ENCODE peak calls at places on chromosomes 6 and 20, in ten cellular contexts. One of them, this sample, is unnamed.

GRCh38 chr20:35007413-35007812 is 51.7 kb downstream of the MYH7B start:
- DNase-seq in sciatic nerve: peak
- DNase-seq in OCI-LY7: no peak
- DNase-seq in kidney glomerular epithelial cell: no peak
- DNase-seq in mammary epithelial cell: no peak
- DNase-seq in left ventricle myocardium inferior: no peak
- DNase-seq in AG10803: no peak
- DNase-seq in stimulated activated CD8-positive, alpha-beta memory T cell treated with anti-CD3 and anti-CD28 coated beads, Interleukin-4, amount 100 ng/mL, for 4 hours: no peak
- DNase-seq in neural progenitor cell: no peak
- DNase-seq in iris pigment epithelial cell: no peak
- DNase-seq in this sample: no peak

GRCh38 chr20:38937978-38938473 is 11.8 kb downstream of the FAM83D start:
- DNase-seq in OCI-LY7: no peak
- DNase-seq in sciatic nerve: no peak
- DNase-seq in neural progenitor cell: no peak
- DNase-seq in mammary epithelial cell: no peak
- DNase-seq in stimulated activated CD8-positive, alpha-beta memory T cell treated with anti-CD3 and anti-CD28 coated beads, Interleukin-4, amount 100 ng/mL, for 4 hours: no peak
- DNase-seq in iris pigment epithelial cell: no peak
- DNase-seq in AG10803: no peak
- DNase-seq in kidney glomerular epithelial cell: no peak
- DNase-seq in left ventricle myocardium inferior: no peak
- DNase-seq in this sample: no peak

GRCh38 chr6:133899556-133899955 is 10.6 kb downstream of the TCF21 start:
- DNase-seq in kidney glomerular epithelial cell: no peak
- DNase-seq in iris pigment epithelial cell: no peak
- DNase-seq in sciatic nerve: no peak
- DNase-seq in neural progenitor cell: no peak
- DNase-seq in left ventricle myocardium inferior: no peak
- DNase-seq in mammary epithelial cell: peak
- DNase-seq in OCI-LY7: no peak
- DNase-seq in AG10803: peak
- DNase-seq in stimulated activated CD8-positive, alpha-beta memory T cell treated with anti-CD3 and anti-CD28 coated beads, Interleukin-4, amount 100 ng/mL, for 4 hours: no peak
- DNase-seq in this sample: no peak

GRCh38 chr20:62430871-62431447 is 3.6 kb upstream of the RBBP8NL start:
- DNase-seq in kidney glomerular epithelial cell: no peak
- DNase-seq in stimulated activated CD8-positive, alpha-beta memory T cell treated with anti-CD3 and anti-CD28 coated beads, Interleukin-4, amount 100 ng/mL, for 4 hours: no peak
- DNase-seq in AG10803: no peak
- DNase-seq in neural progenitor cell: no peak
- DNase-seq in OCI-LY7: no peak
- DNase-seq in left ventricle myocardium inferior: no peak
- DNase-seq in mammary epithelial cell: no peak
- DNase-seq in sciatic nerve: no peak
- DNase-seq in iris pigment epithelial cell: no peak
- DNase-seq in this sample: no peak

GRCh38 chr20:64068381-64069208 is 5.6 kb downstream of the TCEA2 start:
- DNase-seq in neural progenitor cell: no peak
- DNase-seq in sciatic nerve: no peak
- DNase-seq in stimulated activated CD8-positive, alpha-beta memory T cell treated with anti-CD3 and anti-CD28 coated beads, Interleukin-4, amount 100 ng/mL, for 4 hours: no peak
- DNase-seq in left ventricle myocardium inferior: no peak
- DNase-seq in AG10803: no peak
- DNase-seq in kidney glomerular epithelial cell: no peak
- DNase-seq in mammary epithelial cell: no peak
- DNase-seq in OCI-LY7: no peak
- DNase-seq in iris pigment epithelial cell: no peak
- DNase-seq in this sample: no peak

GRCh38 chr6:164998297-164998696 is 311.1 kb downstream of the C6orf118 start:
- DNase-seq in sciatic nerve: no peak
- DNase-seq in OCI-LY7: no peak
- DNase-seq in stimulated activated CD8-positive, alpha-beta memory T cell treated with anti-CD3 and anti-CD28 coated beads, Interleukin-4, amount 100 ng/mL, for 4 hours: no peak
- DNase-seq in iris pigment epithelial cell: no peak
- DNase-seq in neural progenitor cell: no peak
- DNase-seq in mammary epithelial cell: no peak
- DNase-seq in AG10803: no peak
- DNase-seq in kidney glomerular epithelial cell: no peak
- DNase-seq in left ventricle myocardium inferior: no peak
- DNase-seq in this sample: no peak

GRCh38 chr6:140921366-140922226 is 1211.1 kb upstream of the GJE1 start:
- DNase-seq in stimulated activated CD8-positive, alpha-beta memory T cell treated with anti-CD3 and anti-CD28 coated beads, Interleukin-4, amount 100 ng/mL, for 4 hours: no peak
- DNase-seq in OCI-LY7: peak
- DNase-seq in iris pigment epithelial cell: peak
- DNase-seq in sciatic nerve: no peak
- DNase-seq in kidney glomerular epithelial cell: peak
- DNase-seq in AG10803: peak
- DNase-seq in mammary epithelial cell: peak
- DNase-seq in neural progenitor cell: peak
- DNase-seq in left ventricle myocardium inferior: no peak
- DNase-seq in this sample: peak

GRCh38 chr6:16725145-16725864 is 36.0 kb downstream of the ATXN1 start:
- DNase-seq in neural progenitor cell: no peak
- DNase-seq in sciatic nerve: no peak
- DNase-seq in mammary epithelial cell: peak
- DNase-seq in OCI-LY7: no peak
- DNase-seq in AG10803: peak
- DNase-seq in iris pigment epithelial cell: peak
- DNase-seq in kidney glomerular epithelial cell: peak
- DNase-seq in stimulated activated CD8-positive, alpha-beta memory T cell treated with anti-CD3 and anti-CD28 coated beads, Interleukin-4, amount 100 ng/mL, for 4 hours: no peak
- DNase-seq in left ventricle myocardium inferior: no peak
- DNase-seq in this sample: no peak

GRCh38 chr6:5731435-5731834 is 275.3 kb downstream of the NRN1 start:
- DNase-seq in OCI-LY7: no peak
- DNase-seq in sciatic nerve: no peak
- DNase-seq in mammary epithelial cell: no peak
- DNase-seq in iris pigment epithelial cell: no peak
- DNase-seq in left ventricle myocardium inferior: no peak
- DNase-seq in AG10803: no peak
- DNase-seq in kidney glomerular epithelial cell: no peak
- DNase-seq in neural progenitor cell: no peak
- DNase-seq in stimulated activated CD8-positive, alpha-beta memory T cell treated with anti-CD3 and anti-CD28 coated beads, Interleukin-4, amount 100 ng/mL, for 4 hours: no peak
- DNase-seq in this sample: no peak